ENCODE peak calls at places on chromosomes 13 and 19, in five cellular contexts. N, U, M, O and S are unnamed samples.

GRCh38 chr13:92806215-92806614 is 420.4 kb upstream of the GPC6 start:
- DNase-seq in N (no peak), U (no peak), M (no peak), O (no peak), S (no peak)

GRCh38 chr19:3696660-3696995 is 3.6 kb downstream of the PIP5K1C start:
- DNase-seq in N (no peak), U (no peak), M (no peak), O (no peak), S (no peak)

GRCh38 chr19:21835810-21836444 is at the start of gene ZNF43:
- DNase-seq in N (peak), U (peak), M (peak), O (peak), S (peak)

GRCh38 chr13:105333416-105333815 is 1202.0 kb downstream of the EFNB2 start:
- DNase-seq in N (no peak), U (no peak), M (no peak), O (no peak), S (no peak)

GRCh38 chr19:2475702-2476450 is at the start of gene GADD45B:
- DNase-seq in N (peak), U (peak), M (peak), O (peak), S (peak)

GRCh38 chr19:56671613-56671994 is at the start of gene ZNF835:
- DNase-seq in N (peak), U (peak), M (peak), O (peak), S (peak)

GRCh38 chr13:47168086-47168485 is 271.2 kb upstream of the HTR2A start:
- DNase-seq in N (no peak), U (no peak), M (no peak), O (no peak), S (no peak)

GRCh38 chr13:46463719-46464118 is 76.7 kb upstream of the RUBCNL start:
- DNase-seq in N (no peak), U (no peak), M (no peak), O (no peak), S (no peak)

GRCh38 chr19:48085077-48085476 is 25.5 kb downstream of the PLA2G4C start:
- DNase-seq in N (no peak), U (no peak), M (no peak), O (no peak), S (no peak)

GRCh38 chr13:57045816-57046691 is 94.7 kb upstream of the PRR20A start:
- DNase-seq in N (no peak), U (no peak), M (no peak), O (no peak), S (no peak)

GRCh38 chr19:39115105-39115847 is 10.3 kb upstream of the PAK4 start:
- DNase-seq in N (no peak), U (no peak), M (no peak), O (no peak), S (no peak)

GRCh38 chr19:4374451-4375163 is 25.7 kb downstream of the SH3GL1 start:
- DNase-seq in N (peak), U (no peak), M (no peak), O (peak), S (peak)

GRCh38 chr19:33413426-33413725 is 39.9 kb downstream of the CEBPG start:
- DNase-seq in N (no peak), U (no peak), M (no peak), O (no peak), S (no peak)